ENCODE peak calls at places on chromosomes 16 and 17, in ten cellular contexts. N is stimulated activated CD4-positive, alpha-beta T cell treated with anti-CD3 and anti-CD28 coated beads, Interleukin-15, amount 100 ng/mL, for 48 hours; A is NCI-H774; Z is HCT116; K is H54; J is right atrium auricular region; O is heart right ventricle; G is ascending aorta; L is iris pigment epithelial cell; M is glomerular endothelial cell. X is an unnamed sample.

GRCh38 chr17:52756739-52757138 is 598.2 kb upstream of the CA10 start:
- DNase-seq in K (no peak), O (no peak), L (no peak), M (no peak), Z (no peak), J (no peak), G (no peak), N (no peak), A (no peak), X (no peak)

GRCh38 chr17:79806863-79807720 is 10.2 kb upstream of the CBX8 start:
- DNase-seq in J (no peak), N (no peak), G (no peak), L (no peak), O (no peak), Z (no peak), M (no peak), A (no peak), K (no peak), X (no peak)

GRCh38 chr17:45745843-45746494 is 38.2 kb upstream of the CRHR1 start:
- DNase-seq in A (no peak), N (no peak), G (no peak), K (no peak), J (no peak), O (no peak), Z (no peak), M (no peak), L (no peak), X (no peak)

GRCh38 chr17:17511971-17512858 is 16.0 kb upstream of the RASD1 start:
- DNase-seq in N (no peak), O (no peak), J (no peak), L (peak), K (peak), M (no peak), A (no peak), Z (no peak), G (no peak), X (no peak)

GRCh38 chr16:15636392-15636873 is 6.5 kb downstream of the MARF1 start:
- DNase-seq in M (no peak), O (no peak), G (no peak), J (no peak), L (no peak), A (no peak), Z (no peak), N (no peak), K (no peak), X (no peak)

GRCh38 chr17:39018267-39019134 is 51.3 kb upstream of the FBXO47 start:
- DNase-seq in Z (no peak), M (no peak), G (no peak), K (no peak), N (no peak), A (no peak), L (peak), O (no peak), J (no peak), X (peak)

GRCh38 chr17:57995076-57995956 is 7.3 kb upstream of the VEZF1 start:
- DNase-seq in J (peak), A (peak), K (peak), N (peak), M (no peak), G (peak), O (peak), Z (peak), L (peak), X (no peak)

GRCh38 chr17:8459109-8459508 is 23.4 kb downstream of the NDEL1 start:
- DNase-seq in O (no peak), K (no peak), J (no peak), Z (no peak), M (no peak), N (no peak), A (peak), G (no peak), L (no peak), X (no peak)

GRCh38 chr16:28925386-28926228 is 569 bp upstream of the RABEP2 start:
- DNase-seq in Z (peak), A (peak), M (no peak), N (peak), G (peak), L (peak), J (peak), K (peak), O (peak), X (no peak)

GRCh38 chr16:87627542-87628245 is 25.4 kb downstream of the JPH3 start:
- DNase-seq in A (no peak), N (no peak), O (no peak), L (no peak), M (no peak), J (no peak), K (no peak), G (no peak), Z (no peak), X (no peak)

GRCh38 chr16:11679250-11679649 is 11.0 kb downstream of the SNN start:
- DNase-seq in G (peak), K (no peak), J (no peak), L (no peak), Z (no peak), N (no peak), M (no peak), A (no peak), O (no peak), X (no peak)

GRCh38 chr16:87463722-87464690 is 28.8 kb downstream of the ZCCHC14 start:
- DNase-seq in K (peak), L (peak), M (peak), O (peak), G (peak), J (peak), A (no peak), Z (no peak), N (no peak), X (no peak)

GRCh38 chr17:6558932-6559752 is 2.8 kb upstream of the PITPNM3 start:
- DNase-seq in N (no peak), Z (no peak), G (no peak), A (no peak), K (no peak), M (no peak), L (no peak), J (no peak), O (no peak), X (no peak)

GRCh38 chr17:8997994-8998628 is 23.2 kb upstream of the NTN1 start:
- DNase-seq in N (peak), M (no peak), K (peak), L (peak), G (peak), O (no peak), A (peak), J (peak), Z (peak), X (peak)

GRCh38 chr17:82613283-82614094 is 34.8 kb downstream of the WDR45B start:
- DNase-seq in N (no peak), G (no peak), K (no peak), O (no peak), Z (no peak), A (no peak), J (no peak), L (no peak), M (no peak), X (no peak)

GRCh38 chr16:10600792-10601443 is 20.5 kb upstream of the EMP2 start:
- DNase-seq in M (no peak), J (no peak), N (no peak), G (no peak), Z (no peak), K (no peak), O (no peak), A (no peak), L (no peak), X (no peak)

GRCh38 chr17:80892900-80893603 is 98.6 kb upstream of the CHMP6 start:
- DNase-seq in Z (peak), L (peak), N (no peak), M (no peak), J (no peak), A (no peak), K (peak), O (no peak), G (no peak), X (no peak)